ENCODE peak calls at places on chromosome 1, in four cellular contexts. One of them, this sample, is unnamed.

GRCh38 chr1:59716551-59717231 is 98.1 kb upstream of the HOOK1 start:
- DNase-seq in cardiac fibroblast: no peak
- DNase-seq in CD4-positive, alpha-beta T cell: no peak
- DNase-seq in stomach: no peak
- DNase-seq in this sample: no peak

GRCh38 chr1:22896184-22896583 is 76.5 kb downstream of the LACTBL1 start:
- DNase-seq in stomach: no peak
- DNase-seq in cardiac fibroblast: no peak
- DNase-seq in CD4-positive, alpha-beta T cell: no peak
- DNase-seq in this sample: no peak

GRCh38 chr1:89973481-89974127 is 21.3 kb upstream of the ZNF326 start:
- DNase-seq in CD4-positive, alpha-beta T cell: no peak
- DNase-seq in stomach: no peak
- DNase-seq in cardiac fibroblast: no peak
- DNase-seq in this sample: no peak

GRCh38 chr1:52928083-52928404 is 968 bp downstream of the SCP2 start:
- DNase-seq in cardiac fibroblast: no peak
- DNase-seq in stomach: no peak
- DNase-seq in CD4-positive, alpha-beta T cell: no peak
- DNase-seq in this sample: no peak

GRCh38 chr1:11800756-11801433 is 4.9 kb downstream of the MTHFR start:
- DNase-seq in cardiac fibroblast: no peak
- DNase-seq in CD4-positive, alpha-beta T cell: no peak
- DNase-seq in stomach: no peak
- DNase-seq in this sample: no peak

GRCh38 chr1:112046630-112047029 is 57.2 kb upstream of the KCND3 start:
- DNase-seq in cardiac fibroblast: no peak
- DNase-seq in stomach: no peak
- DNase-seq in CD4-positive, alpha-beta T cell: no peak
- DNase-seq in this sample: no peak

GRCh38 chr1:203599875-203600781 is 26.5 kb upstream of the ATP2B4 start:
- DNase-seq in CD4-positive, alpha-beta T cell: no peak
- DNase-seq in cardiac fibroblast: no peak
- DNase-seq in stomach: no peak
- DNase-seq in this sample: no peak

GRCh38 chr1:205584732-205585131 is 47.1 kb downstream of the ELK4 start:
- DNase-seq in stomach: no peak
- DNase-seq in cardiac fibroblast: no peak
- DNase-seq in CD4-positive, alpha-beta T cell: no peak
- DNase-seq in this sample: no peak

GRCh38 chr1:21926814-21927530 is 10.1 kb downstream of the HSPG2 start:
- DNase-seq in cardiac fibroblast: no peak
- DNase-seq in stomach: no peak
- DNase-seq in CD4-positive, alpha-beta T cell: no peak
- DNase-seq in this sample: no peak

GRCh38 chr1:47262787-47263413 is 30.9 kb upstream of the TAL1 start:
- DNase-seq in cardiac fibroblast: peak
- DNase-seq in CD4-positive, alpha-beta T cell: no peak
- DNase-seq in stomach: peak
- DNase-seq in this sample: no peak

GRCh38 chr1:18452550-18452949 is 28.2 kb upstream of the KLHDC7A start:
- DNase-seq in cardiac fibroblast: peak
- DNase-seq in CD4-positive, alpha-beta T cell: no peak
- DNase-seq in stomach: no peak
- DNase-seq in this sample: no peak

GRCh38 chr1:150564051-150564991 is 15.1 kb downstream of the MCL1 start:
- DNase-seq in CD4-positive, alpha-beta T cell: no peak
- DNase-seq in cardiac fibroblast: peak
- DNase-seq in stomach: no peak
- DNase-seq in this sample: no peak

This sample was measured in T-helper 1 cell.